ENCODE peak calls at places on chromosomes 11 and 22, in ten cellular contexts. One of them, this sample, is unnamed. For H3K9me3 and H3K27me3, the result is how much of the 10 kb centered on the place peaks cover.

GRCh38 chr22:19704355-19705015 is 9.8 kb upstream of the SEPTIN5 start:
- DNase-seq in prostate gland: no peak
- DNase-seq in HCT116: no peak
- DNase-seq in uterus: no peak
- DNase-seq in spleen: peak
- DNase-seq in GM12878: no peak
- DNase-seq in body of pancreas: no peak
- DNase-seq in H1: no peak
- DNase-seq in HepG2: no peak
- DNase-seq in IMR-90: no peak
- DNase-seq in this sample: peak

GRCh38 chr11:30861506-30861905 is 275.4 kb upstream of the MPPED2 start:
- DNase-seq in prostate gland: no peak
- DNase-seq in HCT116: no peak
- DNase-seq in uterus: no peak
- DNase-seq in spleen: no peak
- DNase-seq in GM12878: no peak
- DNase-seq in body of pancreas: no peak
- DNase-seq in H1: no peak
- DNase-seq in HepG2: no peak
- DNase-seq in IMR-90: no peak
- DNase-seq in this sample: no peak

GRCh38 chr11:45085657-45086501 is 60.6 kb upstream of the PRDM11 start:
- DNase-seq in prostate gland: no peak
- DNase-seq in HCT116: no peak
- DNase-seq in uterus: no peak
- DNase-seq in spleen: no peak
- DNase-seq in GM12878: no peak
- DNase-seq in body of pancreas: no peak
- DNase-seq in H1: no peak
- DNase-seq in HepG2: no peak
- DNase-seq in IMR-90: no peak
- DNase-seq in this sample: no peak

GRCh38 chr11:30143098-30143705 is 87.6 kb upstream of the FSHB start:
- DNase-seq in prostate gland: no peak
- DNase-seq in HCT116: peak
- DNase-seq in uterus: no peak
- DNase-seq in spleen: no peak
- DNase-seq in GM12878: peak
- DNase-seq in body of pancreas: no peak
- DNase-seq in H1: no peak
- DNase-seq in HepG2: peak
- DNase-seq in IMR-90: peak
- DNase-seq in this sample: no peak

GRCh38 chr11:126340960-126341709 is 14.4 kb upstream of the ST3GAL4 start:
- DNase-seq in prostate gland: no peak
- DNase-seq in HCT116: no peak
- DNase-seq in uterus: no peak
- DNase-seq in spleen: peak
- DNase-seq in GM12878: peak
- DNase-seq in body of pancreas: no peak
- DNase-seq in H1: no peak
- DNase-seq in HepG2: no peak
- DNase-seq in IMR-90: no peak
- DNase-seq in this sample: peak

GRCh38 chr22:25680949-25681348 is 61.0 kb upstream of the MYO18B start:
- DNase-seq in prostate gland: no peak
- DNase-seq in HCT116: no peak
- DNase-seq in uterus: no peak
- DNase-seq in spleen: no peak
- DNase-seq in GM12878: no peak
- DNase-seq in body of pancreas: no peak
- DNase-seq in H1: no peak
- DNase-seq in HepG2: no peak
- DNase-seq in IMR-90: no peak
- DNase-seq in this sample: no peak

GRCh38 chr22:26883393-26883792 is 226.0 kb downstream of the MIAT start:
- DNase-seq in prostate gland: no peak
- DNase-seq in HCT116: no peak
- DNase-seq in uterus: no peak
- DNase-seq in spleen: no peak
- DNase-seq in GM12878: no peak
- DNase-seq in body of pancreas: no peak
- DNase-seq in H1: no peak
- DNase-seq in HepG2: no peak
- DNase-seq in IMR-90: no peak
- DNase-seq in this sample: no peak

GRCh38 chr22:42683599-42684283 is 34.5 kb upstream of the CYB5R3 start:
- DNase-seq in prostate gland: no peak
- DNase-seq in HCT116: no peak
- DNase-seq in uterus: peak
- DNase-seq in spleen: no peak
- DNase-seq in GM12878: no peak
- DNase-seq in body of pancreas: no peak
- DNase-seq in H1: no peak
- DNase-seq in HepG2: no peak
- DNase-seq in IMR-90: no peak
- DNase-seq in this sample: peak

GRCh38 chr11:36295926-36296325 is at the start of gene PRR5L:
- DNase-seq in prostate gland: no peak
- DNase-seq in HCT116: no peak
- DNase-seq in uterus: no peak
- DNase-seq in spleen: no peak
- DNase-seq in GM12878: no peak
- DNase-seq in body of pancreas: no peak
- DNase-seq in H1: no peak
- DNase-seq in HepG2: no peak
- DNase-seq in IMR-90: no peak
- DNase-seq in this sample: no peak

GRCh38 chr11:66981976-66982578 is 7.0 kb downstream of the C11orf86 start:
- DNase-seq in prostate gland: peak
- DNase-seq in HCT116: peak
- DNase-seq in uterus: peak
- DNase-seq in spleen: no peak
- DNase-seq in GM12878: no peak
- DNase-seq in body of pancreas: peak
- DNase-seq in H1: no peak
- DNase-seq in HepG2: peak
- DNase-seq in IMR-90: peak
- DNase-seq in this sample: peak

DNA sequence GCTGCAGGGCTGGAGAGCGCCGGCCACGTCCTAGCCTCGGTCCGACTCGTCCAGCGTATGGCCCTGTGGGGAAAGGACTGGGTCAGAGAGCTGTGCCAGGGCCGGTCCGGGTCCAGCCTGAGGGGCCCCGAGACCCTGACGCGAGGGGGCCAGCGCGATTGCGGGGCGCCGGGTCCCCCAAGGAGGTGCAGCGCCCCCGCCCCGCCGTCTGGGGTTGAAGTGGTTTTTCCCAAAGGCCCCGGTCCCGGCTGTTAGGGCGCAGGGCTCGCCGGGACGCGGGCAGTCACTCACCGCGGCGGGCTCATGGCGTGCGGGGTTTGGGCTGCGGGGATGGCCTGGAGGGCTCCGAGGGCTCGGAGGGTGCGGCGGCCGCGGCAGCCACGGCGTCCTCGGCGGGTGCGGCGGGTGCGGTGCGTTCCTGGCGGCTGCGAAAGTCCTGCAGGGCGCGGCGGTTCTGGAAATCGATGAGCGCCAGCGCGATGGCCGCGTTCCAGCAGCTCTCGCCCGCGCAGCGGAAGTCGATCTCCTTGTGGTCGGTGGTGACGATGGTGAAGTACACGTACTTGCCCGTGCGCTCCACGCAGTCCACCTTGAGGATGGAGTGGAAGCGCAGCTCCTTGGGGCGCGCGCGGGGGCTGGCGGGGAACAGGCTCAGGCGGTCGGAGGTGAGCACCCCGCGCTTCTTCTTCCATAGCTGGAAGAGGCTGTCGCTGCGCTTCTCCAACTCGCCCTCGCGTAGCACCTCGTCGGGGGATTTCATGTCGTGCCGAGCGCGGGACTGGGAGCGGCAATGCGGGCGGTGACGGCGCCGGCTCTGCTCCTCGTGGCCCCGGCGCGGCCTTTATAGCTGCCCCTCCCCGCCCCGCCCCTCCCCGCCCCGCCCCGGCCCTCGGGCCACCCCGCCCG is at the start of gene PHLDA2:
- DNase-seq in prostate gland: no peak
- DNase-seq in HCT116: peak
- DNase-seq in uterus: no peak
- DNase-seq in spleen: peak
- DNase-seq in GM12878: no peak
- DNase-seq in body of pancreas: peak
- DNase-seq in H1: no peak
- DNase-seq in HepG2: no peak
- DNase-seq in IMR-90: peak
- DNase-seq in this sample: peak
- TF ChIP-seq POLR2A in prostate gland: peak
- TF ChIP-seq POLR2A in HCT116: peak
- TF ChIP-seq POLR2A in uterus: peak
- TF ChIP-seq POLR2A in spleen: no peak
- TF ChIP-seq POLR2A in GM12878: no peak
- TF ChIP-seq POLR2A in body of pancreas: peak
- TF ChIP-seq POLR2A in H1: peak
- TF ChIP-seq POLR2A in HepG2: no peak
- TF ChIP-seq POLR2A in IMR-90: peak
- TF ChIP-seq POLR2A in this sample: no peak

DNA sequence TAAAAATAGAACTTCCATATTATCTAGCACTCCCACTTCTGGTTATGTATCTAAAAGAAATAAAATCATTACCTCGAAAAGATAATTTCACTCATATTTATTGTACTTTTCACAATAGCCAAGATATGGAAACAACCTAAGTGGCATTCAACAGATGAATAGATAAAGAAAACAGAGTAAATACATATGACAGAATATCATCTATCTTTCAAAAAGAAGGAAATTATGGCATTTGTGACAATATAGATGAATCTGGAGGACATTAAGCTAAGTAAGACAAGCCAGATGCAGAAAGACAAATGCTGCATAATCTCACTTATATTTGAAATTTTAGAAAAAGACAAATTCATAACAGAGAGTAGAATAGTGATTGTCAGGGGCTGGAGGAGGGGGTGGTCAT is 590.0 kb upstream of the ANO3 start:
- DNase-seq in prostate gland: no peak
- DNase-seq in HCT116: no peak
- DNase-seq in uterus: no peak
- DNase-seq in spleen: no peak
- DNase-seq in GM12878: no peak
- DNase-seq in body of pancreas: no peak
- DNase-seq in H1: no peak
- DNase-seq in HepG2: no peak
- DNase-seq in IMR-90: no peak
- DNase-seq in this sample: no peak
- H3K9me3 ChIP-seq in prostate gland: under half
- H3K9me3 ChIP-seq in HCT116: under half
- H3K9me3 ChIP-seq in uterus: under half
- H3K9me3 ChIP-seq in spleen: under half
- H3K9me3 ChIP-seq in GM12878: under half
- H3K9me3 ChIP-seq in body of pancreas: under half
- H3K9me3 ChIP-seq in H1: under half
- H3K9me3 ChIP-seq in HepG2: under half
- H3K9me3 ChIP-seq in IMR-90: under half
- H3K9me3 ChIP-seq in this sample: under half

GRCh38 chr11:16028406-16028805 is 327.9 kb downstream of the SOX6 start:
- DNase-seq in prostate gland: no peak
- DNase-seq in HCT116: no peak
- DNase-seq in uterus: no peak
- DNase-seq in spleen: no peak
- DNase-seq in GM12878: no peak
- DNase-seq in body of pancreas: no peak
- DNase-seq in H1: no peak
- DNase-seq in HepG2: no peak
- DNase-seq in IMR-90: peak
- DNase-seq in this sample: no peak

GRCh38 chr11:16036218-16036617 is 320.1 kb downstream of the SOX6 start:
- DNase-seq in prostate gland: no peak
- DNase-seq in HCT116: no peak
- DNase-seq in uterus: no peak
- DNase-seq in spleen: no peak
- DNase-seq in GM12878: no peak
- DNase-seq in body of pancreas: no peak
- DNase-seq in H1: no peak
- DNase-seq in HepG2: no peak
- DNase-seq in IMR-90: no peak
- DNase-seq in this sample: no peak

GRCh38 chr11:16030664-16031063 is 325.7 kb downstream of the SOX6 start:
- DNase-seq in prostate gland: no peak
- DNase-seq in HCT116: no peak
- DNase-seq in uterus: no peak
- DNase-seq in spleen: no peak
- DNase-seq in GM12878: no peak
- DNase-seq in body of pancreas: no peak
- DNase-seq in H1: no peak
- DNase-seq in HepG2: no peak
- DNase-seq in IMR-90: peak
- DNase-seq in this sample: no peak

GRCh38 chr11:16034074-16034473 is 322.3 kb downstream of the SOX6 start:
- DNase-seq in prostate gland: no peak
- DNase-seq in HCT116: no peak
- DNase-seq in uterus: no peak
- DNase-seq in spleen: no peak
- DNase-seq in GM12878: no peak
- DNase-seq in body of pancreas: no peak
- DNase-seq in H1: no peak
- DNase-seq in HepG2: no peak
- DNase-seq in IMR-90: no peak
- DNase-seq in this sample: no peak

DNA sequence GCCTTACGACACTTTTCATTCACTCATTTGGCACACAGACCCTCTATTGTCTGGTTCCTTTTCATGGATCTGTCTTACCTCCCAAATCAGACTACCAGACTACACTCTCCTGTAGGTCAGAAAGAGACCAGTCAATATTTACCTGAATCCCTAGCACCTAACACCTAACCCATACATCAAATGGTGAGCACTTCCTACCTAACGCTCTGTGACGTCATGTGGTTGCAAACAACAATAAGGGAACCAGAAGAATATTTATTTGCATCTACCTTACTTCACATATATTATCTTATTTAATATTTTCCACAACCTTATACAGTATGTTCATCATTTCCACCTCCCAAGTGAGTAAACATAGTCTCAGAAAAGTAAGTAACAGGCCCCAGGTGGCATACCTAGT is 323.4 kb downstream of the SOX6 start:
- DNase-seq in prostate gland: no peak
- DNase-seq in HCT116: no peak
- DNase-seq in uterus: no peak
- DNase-seq in spleen: no peak
- DNase-seq in GM12878: no peak
- DNase-seq in body of pancreas: no peak
- DNase-seq in H1: no peak
- DNase-seq in HepG2: no peak
- DNase-seq in IMR-90: no peak
- DNase-seq in this sample: no peak
- H3K27me3 ChIP-seq in prostate gland: under half
- H3K27me3 ChIP-seq in HCT116: under half
- H3K27me3 ChIP-seq in uterus: under half
- H3K27me3 ChIP-seq in spleen: under half
- H3K27me3 ChIP-seq in GM12878: under half
- H3K27me3 ChIP-seq in body of pancreas: under half
- H3K27me3 ChIP-seq in H1: under half
- H3K27me3 ChIP-seq in HepG2: under half
- H3K27me3 ChIP-seq in IMR-90: under half
- H3K27me3 ChIP-seq in this sample: under half

GRCh38 chr11:64767344-64768299 is 7.8 kb upstream of the PYGM start:
- DNase-seq in prostate gland: no peak
- DNase-seq in HCT116: peak
- DNase-seq in uterus: no peak
- DNase-seq in spleen: peak
- DNase-seq in GM12878: no peak
- DNase-seq in body of pancreas: peak
- DNase-seq in H1: no peak
- DNase-seq in HepG2: peak
- DNase-seq in IMR-90: peak
- DNase-seq in this sample: no peak
- TF ChIP-seq POLR2A in prostate gland: no peak
- TF ChIP-seq POLR2A in HCT116: no peak
- TF ChIP-seq POLR2A in uterus: no peak
- TF ChIP-seq POLR2A in spleen: no peak
- TF ChIP-seq POLR2A in GM12878: peak
- TF ChIP-seq POLR2A in body of pancreas: no peak
- TF ChIP-seq POLR2A in H1: no peak
- TF ChIP-seq POLR2A in HepG2: no peak
- TF ChIP-seq POLR2A in IMR-90: no peak
- TF ChIP-seq POLR2A in this sample: no peak